ENCODE peak calls at places on chromosomes 2 and 18, in nine cellular contexts. V is HL-60, W is left ventricle myocardium inferior, R is body of pancreas, A is lower leg skin, C is AG10803, U is fibroblast of lung, Z is dorsolateral prefrontal cortex, K is cardiac fibroblast. X is an unnamed sample.

GRCh38 chr2:127625146-127625943 is 20.6 kb upstream of the GPR17 start:
- DNase-seq in C (no peak), R (no peak), Z (no peak), U (no peak), K (no peak), A (no peak), V (no peak), W (no peak), X (no peak)

GRCh38 chr2:43838560-43839267 is at the start of the genes ABCG5 and ABCG8:
- DNase-seq in V (no peak), W (no peak), A (peak), K (no peak), C (no peak), Z (no peak), R (no peak), U (no peak), X (no peak)

GRCh38 chr2:137252934-137253333 is 487.6 kb downstream of the THSD7B start:
- DNase-seq in Z (no peak), V (no peak), A (no peak), K (peak), R (no peak), C (peak), U (peak), W (no peak), X (peak)

GRCh38 chr2:64650722-64651338 is 2.9 kb downstream of the SERTAD2 start:
- DNase-seq in U (no peak), K (no peak), R (peak), C (no peak), W (no peak), A (no peak), V (no peak), Z (no peak), X (no peak)

GRCh38 chr2:14759086-14759485 is 126.6 kb downstream of the LRATD1 start:
- DNase-seq in K (no peak), U (no peak), A (no peak), R (no peak), V (no peak), W (no peak), C (no peak), Z (no peak), X (peak)

GRCh38 chr2:97868986-97869721 is 126.6 kb downstream of the TMEM131 start:
- DNase-seq in A (peak), W (peak), R (peak), K (peak), U (peak), C (peak), Z (peak), V (no peak), X (peak)

GRCh38 chr2:198371902-198372611 is 567.7 kb downstream of the PLCL1 start:
- DNase-seq in A (no peak), V (no peak), W (no peak), U (peak), R (no peak), Z (no peak), K (no peak), C (peak), X (peak)

GRCh38 chr2:216012133-216012829 is 1.1 kb downstream of the MREG start:
- DNase-seq in K (no peak), R (no peak), Z (no peak), C (peak), U (peak), W (no peak), A (no peak), V (no peak), X (peak)

GRCh38 chr2:163198972-163199371 is 360.4 kb upstream of the KCNH7 start:
- DNase-seq in R (no peak), Z (no peak), U (peak), C (no peak), K (no peak), V (no peak), W (no peak), A (no peak), X (peak)

GRCh38 chr18:12359515-12359927 is 17.5 kb downstream of the AFG3L2 start:
- DNase-seq in V (no peak), W (no peak), K (peak), U (peak), C (no peak), Z (no peak), A (no peak), R (no peak), X (peak)

GRCh38 chr18:63082661-63083531 is 236.7 kb downstream of the BCL2 start:
- DNase-seq in A (no peak), R (no peak), W (no peak), C (peak), Z (no peak), U (peak), V (no peak), K (peak), X (peak)

GRCh38 chr2:102251042-102251848 is 60.1 kb upstream of the IL1RL1 start:
- DNase-seq in Z (no peak), W (peak), C (no peak), U (peak), K (peak), V (peak), R (peak), A (no peak), X (peak)

GRCh38 chr2:119389615-119390306 is 23.0 kb downstream of the DBI start:
- DNase-seq in C (peak), U (peak), K (peak), W (peak), V (no peak), A (peak), Z (no peak), R (peak), X (peak)

DNA sequence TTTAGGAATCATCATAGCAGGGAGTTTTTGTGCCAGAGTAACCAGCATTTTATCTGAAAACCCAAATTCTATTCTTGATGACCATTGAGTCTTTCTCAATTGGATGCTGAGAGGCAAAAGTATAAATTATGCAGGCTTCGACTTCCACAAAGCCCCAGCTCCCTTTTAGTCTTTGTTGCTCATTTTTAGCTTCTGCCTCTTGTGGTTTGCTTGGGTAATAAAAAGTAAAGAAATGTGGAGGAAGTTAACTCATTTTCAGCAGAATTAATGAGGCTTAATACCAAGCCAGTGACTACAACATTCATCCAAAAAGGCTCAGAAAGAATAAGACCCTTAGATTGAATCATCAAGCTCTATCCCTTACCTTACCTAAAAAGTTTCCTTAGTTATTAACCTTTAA is 18.6 kb downstream of the ERMN start:
- DNase-seq in A (no peak), C (peak), U (peak), W (no peak), K (no peak), Z (no peak), V (no peak), R (no peak), X (no peak)
- TF ChIP-seq CTCF in A (no peak), C (peak), U (peak), W (no peak), K (no peak), Z (peak), V (no peak), R (no peak), X (no peak)

GRCh38 chr2:159091381-159091780 is 122.9 kb downstream of the TANC1 start:
- DNase-seq in R (no peak), K (peak), W (no peak), U (peak), C (peak), Z (no peak), A (no peak), V (no peak), X (peak)

GRCh38 chr2:159090514-159091201 is 122.2 kb downstream of the TANC1 start:
- DNase-seq in A (no peak), W (no peak), Z (no peak), V (no peak), R (peak), C (peak), K (peak), U (peak), X (peak)

GRCh38 chr2:159094173-159094737 is 125.8 kb downstream of the TANC1 start:
- DNase-seq in A (peak), U (peak), V (no peak), K (peak), Z (no peak), R (no peak), W (peak), C (peak), X (peak)

GRCh38 chr2:159093496-159093895 is 125.1 kb downstream of the TANC1 start:
- DNase-seq in U (no peak), K (no peak), A (no peak), R (no peak), W (no peak), C (no peak), Z (no peak), V (no peak), X (no peak)

DNA sequence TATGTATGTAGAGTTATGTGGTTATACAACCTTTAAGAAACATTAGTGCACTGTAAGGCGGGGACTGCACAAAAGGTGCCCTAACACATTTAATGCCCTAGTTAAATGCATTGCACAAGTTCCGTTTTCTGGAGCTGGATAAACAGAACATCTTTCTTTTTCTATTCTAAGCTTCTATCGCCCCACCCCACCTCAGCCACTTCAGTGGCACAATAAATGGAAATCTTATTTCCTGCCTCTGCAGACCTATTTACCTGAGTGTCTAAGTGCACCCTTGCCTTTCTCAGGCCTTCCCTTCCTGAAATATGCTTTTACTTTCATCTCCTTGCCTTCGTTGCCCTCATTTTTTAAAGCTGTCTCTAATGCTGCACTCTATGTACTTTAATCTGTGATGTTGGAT is 123.5 kb downstream of the TANC1 start:
- DNase-seq in A (no peak), U (no peak), R (no peak), C (no peak), K (no peak), V (peak), Z (no peak), W (no peak), X (peak)
- H3K4me3 ChIP-seq in A (no peak), U (no peak), R (no peak), C (no peak), K (no peak), V (no peak), Z (no peak), W (peak), X (no peak)

GRCh38 chr2:146931109-146931508 is 913.7 kb upstream of the ACVR2A start:
- DNase-seq in Z (no peak), R (no peak), A (no peak), V (no peak), K (no peak), U (no peak), W (no peak), C (no peak), X (no peak)

DNA sequence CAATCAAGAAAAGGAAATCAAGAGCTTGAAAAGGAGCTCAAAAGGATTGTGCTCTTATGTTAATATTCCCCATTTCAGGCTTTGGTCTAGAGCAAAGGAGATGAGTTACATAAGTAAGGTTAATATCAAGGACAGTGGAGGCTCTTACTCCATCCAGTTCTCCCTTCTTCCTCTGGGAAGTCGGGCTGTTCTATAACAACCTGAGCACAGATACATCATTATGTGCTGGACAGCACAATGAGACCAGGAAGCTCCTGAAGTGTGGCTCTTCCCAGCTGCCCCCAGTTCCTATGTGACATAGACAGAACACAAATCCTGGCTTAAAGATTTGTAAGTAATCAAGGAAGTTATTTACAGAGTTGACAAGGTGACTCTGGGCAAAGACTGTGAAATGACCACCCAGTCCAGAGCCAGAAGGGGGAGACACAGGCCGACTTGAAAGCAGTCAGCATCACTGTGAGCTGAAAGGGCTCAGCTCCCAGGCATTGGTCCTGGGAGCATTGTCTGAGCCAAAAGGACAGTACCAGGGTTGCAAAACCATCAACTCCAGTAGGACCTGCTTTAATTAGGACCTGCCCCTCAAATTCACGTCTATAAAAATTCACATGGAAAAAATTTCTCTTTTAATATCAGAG is 917.6 kb upstream of the ACVR2A start:
- DNase-seq in C (peak), R (peak), K (peak), W (no peak), Z (peak), V (no peak), U (peak), A (peak), X (peak)
- TF ChIP-seq CTCF in C (peak), R (peak), K (peak), W (peak), Z (peak), V (no peak), U (peak), A (no peak), X (peak)

DNA sequence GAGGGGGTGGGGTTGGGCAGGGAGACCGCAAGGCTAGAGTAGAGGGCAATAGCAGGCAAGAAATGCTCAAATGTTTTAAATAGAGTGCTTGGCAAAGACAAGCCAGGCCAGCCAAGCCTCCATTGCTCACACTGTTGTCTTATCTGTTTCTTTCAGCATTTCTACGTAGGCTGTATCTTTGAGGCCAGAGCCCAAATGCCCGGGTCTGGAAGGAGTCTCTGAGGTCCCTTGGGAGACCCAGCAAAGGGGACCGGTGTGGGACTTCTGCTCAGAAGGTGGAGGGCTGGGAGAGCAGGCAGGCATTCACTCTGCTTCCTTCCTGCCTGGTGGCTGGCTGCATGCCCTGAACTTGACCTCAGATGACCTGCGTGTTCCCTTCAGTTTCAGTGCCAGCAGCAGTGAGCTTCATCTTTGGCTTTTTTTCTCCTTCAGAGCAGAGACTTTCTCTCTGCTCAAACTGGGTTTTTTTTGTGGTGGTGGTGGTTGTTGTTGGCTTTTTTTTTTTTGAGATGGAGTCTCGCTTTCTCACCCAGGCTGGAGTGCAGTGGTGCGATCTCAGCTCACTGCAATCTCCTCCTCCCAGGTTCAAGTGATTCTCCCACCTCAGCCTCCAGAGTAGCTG is 13.7 kb upstream of the TET3 start:
- DNase-seq in C (peak), R (peak), K (peak), A (peak), U (no peak), Z (no peak), V (peak), W (peak), X (no peak)
- H3K4me3 ChIP-seq in C (no peak), R (no peak), K (no peak), A (no peak), U (no peak), Z (no peak), V (no peak), W (peak), X (no peak)

DNA sequence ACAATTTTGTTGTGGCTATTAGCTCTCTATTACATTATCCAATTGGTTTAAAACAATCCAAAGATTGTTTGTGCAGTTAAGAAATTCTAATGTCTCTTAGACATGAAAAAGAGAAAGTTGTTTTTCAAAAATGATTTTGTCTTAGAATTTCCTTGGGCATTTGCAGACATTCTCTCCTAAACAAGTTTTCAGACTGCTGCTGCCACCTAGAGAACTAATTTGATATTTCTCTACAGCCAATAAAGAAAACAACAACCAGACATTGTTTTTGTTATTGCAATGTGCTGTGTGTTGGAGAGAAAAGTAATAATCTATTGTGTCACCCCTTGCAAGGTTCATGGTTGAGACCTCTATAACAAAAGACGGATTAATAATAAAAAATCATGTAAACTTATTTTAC is 119.0 kb upstream of the SYT4 start:
- DNase-seq in V (no peak), W (no peak), K (peak), A (no peak), Z (no peak), R (no peak), C (no peak), U (peak), X (peak)
- TF ChIP-seq CTCF in V (peak), W (peak), K (peak), A (no peak), Z (peak), R (peak), C (peak), U (peak), X (peak)

DNA sequence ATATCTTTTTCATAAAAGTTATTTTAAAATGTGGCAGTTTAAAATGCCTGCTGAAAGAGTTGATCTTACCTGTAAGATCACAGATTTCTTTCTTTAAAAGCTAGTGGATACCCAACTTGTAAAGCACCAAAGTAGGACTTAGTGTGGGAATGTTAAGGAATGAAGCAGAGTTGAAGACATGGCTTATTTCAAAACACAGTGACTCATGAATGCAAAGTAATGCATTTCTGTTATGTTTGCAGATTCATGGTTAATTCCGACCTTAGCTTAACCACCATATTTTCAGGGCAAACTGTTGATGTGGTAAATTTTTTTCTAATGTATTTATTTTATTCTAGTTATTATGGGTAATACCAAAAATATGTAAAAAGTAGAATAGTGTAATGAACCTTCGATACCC is 206.8 kb upstream of the FOSL2 start:
- DNase-seq in K (peak), C (peak), Z (no peak), A (no peak), V (no peak), U (peak), W (no peak), R (no peak), X (peak)
- H3K4me3 ChIP-seq in K (no peak), C (no peak), Z (no peak), A (no peak), V (no peak), U (no peak), W (no peak), R (no peak), X (no peak)

DNA sequence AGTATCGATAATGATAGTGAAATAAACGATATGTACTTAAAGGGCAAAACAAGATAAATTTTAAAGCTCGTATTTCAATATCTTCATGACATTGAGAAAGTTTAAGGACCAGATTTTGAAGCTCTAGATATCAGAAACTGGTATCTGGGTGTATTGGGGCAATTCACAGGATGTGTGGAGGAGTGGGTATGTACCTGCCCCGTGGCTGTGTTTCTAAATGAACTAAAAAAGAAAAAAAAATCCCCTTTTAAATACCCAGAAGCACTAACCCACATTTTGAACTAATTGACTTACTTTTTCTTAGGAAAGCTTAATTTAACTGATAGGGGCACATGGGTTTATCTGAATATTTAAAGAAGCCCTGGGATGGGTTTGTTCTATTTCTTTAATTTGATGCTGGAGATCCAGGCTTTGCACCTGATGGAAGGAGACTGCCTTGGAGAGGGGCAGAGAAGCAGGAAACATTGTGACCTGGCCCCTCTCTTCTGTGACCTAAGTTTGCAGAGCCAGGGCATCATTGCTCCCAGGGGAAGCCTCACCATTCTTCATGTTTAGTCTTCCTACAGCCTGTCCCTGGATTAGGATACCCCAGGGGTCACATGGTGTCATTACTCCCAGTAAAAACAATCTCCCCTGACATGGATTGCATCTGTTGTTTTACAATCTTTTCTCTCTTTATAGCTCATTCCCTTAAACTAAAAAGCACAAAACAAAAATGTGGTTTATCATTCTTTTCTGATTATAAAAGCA is 7.6 kb upstream of the KCTD1 start:
- DNase-seq in K (no peak), C (no peak), R (no peak), W (no peak), A (no peak), Z (no peak), V (no peak), U (no peak), X (no peak)
- TF ChIP-seq CTCF in K (no peak), C (no peak), R (no peak), W (no peak), A (no peak), Z (no peak), V (no peak), U (no peak), X (no peak)

GRCh38 chr2:217979151-217979811 is 23.5 kb downstream of the TNS1 start:
- DNase-seq in V (no peak), W (no peak), Z (no peak), C (peak), U (peak), K (peak), A (no peak), R (no peak), X (no peak)
- H3K4me3 ChIP-seq in V (no peak), W (peak), Z (peak), C (no peak), U (peak), K (peak), A (no peak), R (no peak), X (no peak)

DNA sequence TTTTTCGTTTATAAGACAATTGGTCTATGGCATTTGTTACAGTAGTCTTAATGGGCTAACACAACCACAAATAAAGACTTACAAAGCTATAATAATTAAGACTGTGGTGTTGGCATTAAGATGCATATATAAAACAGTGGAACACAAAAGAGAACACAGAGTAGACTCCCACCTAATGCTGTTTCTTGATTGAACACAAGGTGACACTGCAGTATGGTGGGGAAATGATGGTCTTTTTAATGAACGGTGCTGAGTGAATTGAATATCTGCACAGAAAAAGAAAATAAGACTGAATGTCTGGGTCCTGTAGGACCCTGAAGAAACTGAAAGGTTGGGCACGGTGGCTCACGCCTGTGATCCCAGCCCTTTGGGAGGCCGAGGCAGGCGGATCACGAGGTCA is 1136.6 kb upstream of the NXPH2 start:
- DNase-seq in Z (no peak), R (no peak), K (no peak), A (no peak), C (no peak), V (no peak), W (no peak), U (no peak), X (no peak)
- TF ChIP-seq CTCF in Z (no peak), R (no peak), K (no peak), A (no peak), C (no peak), V (no peak), W (no peak), U (no peak), X (no peak)